ENCODE peak calls at places on chromosomes 3 and 15, in six cellular contexts. Y is GM06990, X is transverse colon, A is OCI-LY7, U is uterus, L is neural progenitor cell. F is an unnamed sample. For H3K36me3, the result is how much of the 10 kb centered on the place peaks cover.

GRCh38 chr3:129942296-129942695 is 32.2 kb upstream of the TRH start:
- DNase-seq in Y (peak), X (peak), L (peak), A (peak), U (peak), F (peak)

GRCh38 chr3:65080432-65080831 is 392.6 kb upstream of the ADAMTS9 start:
- DNase-seq in X (no peak), U (no peak), Y (no peak), L (no peak), A (no peak), F (peak)

GRCh38 chr3:155308831-155309230 is 15.3 kb upstream of the STRIT1 start:
- DNase-seq in Y (no peak), L (no peak), A (no peak), U (no peak), X (no peak), F (no peak)

GRCh38 chr3:125281411-125281810 is 68.9 kb upstream of the SLC12A8 start:
- DNase-seq in L (no peak), A (no peak), U (no peak), Y (no peak), X (no peak), F (peak)

GRCh38 chr3:77329161-77329560 is 289.3 kb downstream of the ROBO2 start:
- DNase-seq in L (no peak), X (no peak), A (no peak), Y (no peak), U (no peak), F (no peak)

GRCh38 chr3:177836671-177837070 is 639.4 kb upstream of the TBL1XR1 start:
- DNase-seq in L (no peak), A (no peak), X (no peak), Y (no peak), U (no peak), F (no peak)

GRCh38 chr15:49135893-49136292 is 19.5 kb downstream of the COPS2 start:
- DNase-seq in Y (no peak), X (no peak), U (no peak), A (no peak), L (no peak), F (no peak)

GRCh38 chr3:48402281-48402732 is 27.6 kb downstream of the PLXNB1 start:
- DNase-seq in U (peak), X (peak), Y (no peak), L (no peak), A (no peak), F (peak)

GRCh38 chr15:70417536-70417935 is 319.8 kb upstream of the TLE3 start:
- DNase-seq in A (no peak), X (no peak), Y (no peak), L (no peak), U (no peak), F (no peak)

GRCh38 chr15:96064351-96064756 is 266.1 kb upstream of the NR2F2 start:
- DNase-seq in U (no peak), A (no peak), L (no peak), Y (no peak), X (no peak), F (peak)

GRCh38 chr3:46574263-46574662 is 8.2 kb upstream of the LRRC2 start:
- DNase-seq in Y (no peak), U (no peak), A (no peak), X (no peak), L (peak), F (peak)

GRCh38 chr3:124395584-124396340 is 334.5 kb upstream of the UMPS start:
- DNase-seq in U (peak), X (no peak), Y (no peak), A (no peak), L (no peak), F (no peak)

GRCh38 chr3:37997321-37997720 is 6.7 kb downstream of the VILL start:
- DNase-seq in U (no peak), Y (no peak), L (no peak), X (no peak), A (no peak), F (no peak)

GRCh38 chr15:85607842-85608241 is 186.9 kb downstream of the KLHL25 start:
- DNase-seq in L (no peak), A (no peak), Y (no peak), X (no peak), U (no peak), F (peak)

GRCh38 chr15:43751885-43752284 is 5.6 kb downstream of the PDIA3 start:
- DNase-seq in L (no peak), U (no peak), X (no peak), Y (no peak), A (no peak), F (peak)

GRCh38 chr3:70620956-70621355 is 308.5 kb upstream of the MDFIC2 start:
- DNase-seq in U (no peak), Y (no peak), L (no peak), X (no peak), A (no peak), F (no peak)

GRCh38 chr3:112734718-112735350 is 93.9 kb upstream of the CCDC80 start:
- DNase-seq in Y (peak), U (peak), X (peak), L (peak), A (peak), F (peak)

GRCh38 chr15:62972814-62973213 is 69.7 kb upstream of the TPM1 start:
- DNase-seq in X (no peak), Y (no peak), A (no peak), L (no peak), U (no peak), F (no peak)

GRCh38 chr3:46087871-46088270 is 60.6 kb upstream of the XCR1 start:
- DNase-seq in Y (no peak), L (no peak), A (peak), U (no peak), X (no peak), F (no peak)

GRCh38 chr3:97264180-97264579 is 449.8 kb downstream of the EPHA6 start:
- DNase-seq in X (no peak), A (no peak), U (no peak), L (no peak), Y (no peak), F (no peak)

GRCh38 chr15:69093127-69093526 is 67.3 kb upstream of the GLCE start:
- DNase-seq in Y (no peak), L (no peak), A (no peak), X (no peak), U (no peak), F (no peak)

GRCh38 chr3:192835818-192836468 is 81.7 kb downstream of the MB21D2 start:
- DNase-seq in A (no peak), Y (no peak), U (peak), X (peak), L (no peak), F (no peak)

GRCh38 chr15:82641129-82641798 is 5.9 kb downstream of the CPEB1 start:
- DNase-seq in X (no peak), L (no peak), A (no peak), Y (no peak), U (no peak), F (peak)

GRCh38 chr3:69511361-69511760 is 125.5 kb upstream of the FRMD4B start:
- DNase-seq in A (no peak), X (no peak), L (no peak), U (no peak), Y (no peak), F (no peak)

GRCh38 chr15:28456476-28457395 is 76.0 kb downstream of the GOLGA8G start:
- DNase-seq in L (peak), A (no peak), U (no peak), X (no peak), Y (no peak), F (no peak)

GRCh38 chr3:102255736-102256135 is 179.1 kb upstream of the ZPLD1 start:
- DNase-seq in X (no peak), Y (no peak), L (no peak), A (no peak), U (no peak), F (no peak)

GRCh38 chr3:11764931-11765363 is 81.7 kb downstream of the TAMM41 start:
- DNase-seq in L (no peak), X (no peak), Y (no peak), A (no peak), U (no peak), F (no peak)

GRCh38 chr15:49082960-49083359 is 36.7 kb upstream of the SECISBP2L start:
- DNase-seq in X (no peak), Y (no peak), A (no peak), U (no peak), L (no peak), F (no peak)

GRCh38 chr3:122621112-122621511 is 43.7 kb downstream of the PARP15 start:
- DNase-seq in X (no peak), U (no peak), A (peak), L (no peak), Y (peak), F (no peak)
- H3K36me3 ChIP-seq in X (under half), U (under half), A (under half), L (under half), Y (under half), F (under half)

DNA sequence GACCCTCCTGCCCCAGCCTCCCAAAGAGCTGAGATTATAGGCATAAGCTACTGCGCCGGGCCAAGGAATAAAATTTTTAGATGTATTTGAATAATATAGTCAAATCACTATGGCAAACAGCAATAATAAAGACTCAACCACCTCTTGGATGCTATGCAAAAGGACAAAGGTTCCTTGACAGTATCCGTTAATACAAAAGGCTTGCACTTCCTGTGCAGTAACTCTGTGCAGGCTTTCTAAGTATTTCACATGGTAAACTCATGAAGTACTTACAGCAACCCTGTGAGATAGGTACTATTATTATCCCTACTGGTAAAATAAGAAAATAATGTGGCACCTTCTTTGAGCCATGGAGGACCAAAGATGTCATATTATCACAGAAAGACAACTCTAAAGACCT is 86.8 kb downstream of the SHQ1 start:
- DNase-seq in U (no peak), L (no peak), A (peak), Y (no peak), X (no peak), F (no peak)
- H3K36me3 ChIP-seq in U (under half), L (under half), A (under half), Y (under half), X (under half), F (under half)

GRCh38 chr3:186083746-186084145 is 25.1 kb downstream of the ETV5 start:
- DNase-seq in Y (no peak), A (no peak), X (no peak), L (no peak), U (no peak), F (no peak)

GRCh38 chr3:186080849-186081438 is 27.9 kb downstream of the ETV5 start:
- DNase-seq in X (no peak), U (no peak), L (no peak), Y (no peak), A (no peak), F (no peak)

GRCh38 chr3:186081678-186082077 is 27.2 kb downstream of the ETV5 start:
- DNase-seq in A (no peak), Y (no peak), X (no peak), L (no peak), U (no peak), F (no peak)

GRCh38 chr3:186082150-186082549 is 26.7 kb downstream of the ETV5 start:
- DNase-seq in Y (no peak), L (no peak), U (no peak), X (no peak), A (no peak), F (no peak)

GRCh38 chr3:186084264-186084663 is 24.6 kb downstream of the ETV5 start:
- DNase-seq in X (no peak), A (no peak), L (no peak), U (no peak), Y (no peak), F (no peak)
- H3K36me3 ChIP-seq in X (under half), A (under half), L (under half), U (under half), Y (under half), F (under half)

GRCh38 chr15:57288926-57289650 is 87.2 kb upstream of the CGNL1 start:
- DNase-seq in Y (no peak), L (no peak), A (no peak), U (no peak), X (no peak), F (no peak)
- H3K36me3 ChIP-seq in Y (under half), L (under half), A (under half), U (under half), X (under half), F (under half)

GRCh38 chr3:138890555-138891187 is 55.9 kb upstream of the PIK3CB start:
- DNase-seq in U (no peak), Y (peak), A (peak), X (no peak), L (no peak), F (no peak)
- H3K36me3 ChIP-seq in U (under half), Y (under half), A (under half), X (under half), L (under half), F (under half)

GRCh38 chr3:149414557-149415231 is 37.2 kb upstream of the TM4SF1 start:
- DNase-seq in Y (no peak), A (no peak), L (no peak), X (no peak), U (no peak), F (no peak)

GRCh38 chr3:149415484-149415883 is 38.0 kb upstream of the TM4SF1 start:
- DNase-seq in X (no peak), L (no peak), U (no peak), A (no peak), Y (no peak), F (no peak)

GRCh38 chr3:149419816-149420215 is 42.4 kb upstream of the TM4SF1 start:
- DNase-seq in U (no peak), A (no peak), L (no peak), Y (no peak), X (no peak), F (no peak)

GRCh38 chr3:149417727-149418126 is 40.3 kb upstream of the TM4SF1 start:
- DNase-seq in X (no peak), L (no peak), U (no peak), Y (no peak), A (no peak), F (no peak)

GRCh38 chr3:149417174-149417573 is 39.7 kb upstream of the TM4SF1 start:
- DNase-seq in A (no peak), U (no peak), X (no peak), L (no peak), Y (peak), F (no peak)
- H3K36me3 ChIP-seq in A (under half), U (under half), X (under half), L (under half), Y (under half), F (under half)

DNA sequence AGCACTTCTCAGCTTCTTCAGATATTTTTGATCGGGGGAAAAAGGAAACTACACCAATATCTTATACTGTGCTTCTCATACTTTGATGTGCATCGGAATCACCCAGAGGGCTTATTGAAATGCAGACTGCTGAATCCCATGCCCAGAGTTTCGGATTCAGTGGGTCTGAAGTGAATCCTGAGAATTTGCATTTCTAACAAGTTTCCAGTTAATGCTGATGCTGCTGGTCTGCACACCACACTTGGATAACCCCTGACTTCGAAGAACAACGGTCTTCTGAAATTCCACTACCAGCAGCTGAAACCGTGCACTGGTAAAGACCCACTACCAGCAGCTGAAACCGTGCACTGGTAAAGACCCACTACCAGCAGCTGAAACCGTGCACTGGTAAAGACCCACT is 243.8 kb downstream of the NTRK3 start:
- DNase-seq in Y (no peak), L (no peak), A (no peak), U (no peak), X (no peak), F (no peak)
- H3K36me3 ChIP-seq in Y (under half), L (under half), A (under half), U (under half), X (under half), F (under half)

GRCh38 chr3:60036803-60037202 is 987.0 kb upstream of the CFAP20DC start:
- DNase-seq in X (no peak), U (no peak), A (no peak), L (no peak), Y (no peak), F (no peak)
- H3K36me3 ChIP-seq in X (under half), U (under half), A (under half), L (under half), Y (under half), F (under half)

GRCh38 chr3:172364374-172365027 is 83.8 kb downstream of the GHSR start:
- DNase-seq in A (no peak), L (no peak), Y (no peak), X (no peak), U (no peak), F (no peak)
- H3K36me3 ChIP-seq in A (under half), L (under half), Y (under half), X (under half), U (under half), F (under half)

GRCh38 chr3:15083190-15083700 is 15.7 kb downstream of the RBSN start:
- DNase-seq in A (no peak), L (no peak), U (no peak), X (no peak), Y (no peak), F (no peak)

GRCh38 chr3:15086699-15087098 is 12.2 kb downstream of the RBSN start:
- DNase-seq in X (no peak), L (no peak), U (no peak), Y (no peak), A (no peak), F (no peak)

GRCh38 chr3:15086263-15086662 is 12.7 kb downstream of the RBSN start:
- DNase-seq in X (no peak), Y (no peak), A (no peak), U (no peak), L (no peak), F (no peak)

GRCh38 chr3:15094187-15094875 is 4.6 kb downstream of the RBSN start:
- DNase-seq in U (no peak), A (no peak), X (no peak), L (no peak), Y (no peak), F (no peak)

GRCh38 chr3:15089201-15089600 is 9.7 kb downstream of the RBSN start:
- DNase-seq in X (no peak), L (no peak), Y (no peak), U (no peak), A (no peak), F (no peak)
- H3K36me3 ChIP-seq in X (under half), L (under half), Y (under half), U (under half), A (half or more), F (under half)

F was measured in HAP-1.